ENCODE peak calls at places on chromosomes 1 and 21, in eight cellular contexts. A is aorta, B is uterus, P is tibial nerve, N is neuronal stem cell, J is neural progenitor cell, R is psoas muscle, I is body of pancreas. E is an unnamed sample. For H3K27me3 and H3K36me3, the result is how much of the 10 kb centered on the place peaks cover.

GRCh38 chr1:220922951-220923350 is 43.7 kb downstream of the HLX start:
- DNase-seq in A (no peak), B (no peak), P (no peak), N (peak), J (peak), R (no peak), I (no peak), E (no peak)

GRCh38 chr1:90402893-90403849 is 313.9 kb downstream of the BARHL2 start:
- DNase-seq in A (no peak), B (no peak), P (no peak), N (peak), J (peak), R (no peak), I (peak), E (peak)

GRCh38 chr1:162605225-162605927 is 26.9 kb upstream of the DDR2 start:
- DNase-seq in A (no peak), B (no peak), P (no peak), N (no peak), J (no peak), R (no peak), I (no peak), E (no peak)

GRCh38 chr1:101178688-101179491 is 57.9 kb upstream of the S1PR1 start:
- DNase-seq in A (no peak), B (no peak), P (no peak), N (no peak), J (no peak), R (no peak), I (no peak), E (no peak)

GRCh38 chr1:31791131-31791858 is 24.5 kb downstream of the SPOCD1 start:
- DNase-seq in A (peak), B (peak), P (no peak), N (no peak), J (no peak), R (peak), I (no peak), E (no peak)

GRCh38 chr1:233707153-233707905 is 93.4 kb downstream of the KCNK1 start:
- DNase-seq in A (no peak), B (peak), P (no peak), N (no peak), J (no peak), R (no peak), I (peak), E (peak)

GRCh38 chr1:178500936-178501554 is 4.3 kb upstream of the CLEC20A start:
- DNase-seq in A (no peak), B (no peak), P (no peak), N (no peak), J (no peak), R (no peak), I (no peak), E (no peak)

GRCh38 chr1:168365719-168366474 is 85.2 kb downstream of the TBX19 start:
- DNase-seq in A (no peak), B (no peak), P (no peak), N (no peak), J (peak), R (no peak), I (peak), E (no peak)

GRCh38 chr1:205741681-205742080 is 8.3 kb downstream of the NUCKS1 start:
- DNase-seq in A (no peak), B (no peak), P (no peak), N (no peak), J (no peak), R (no peak), I (no peak), E (no peak)

GRCh38 chr1:33370286-33370685 is 49.4 kb upstream of the A3GALT2 start:
- DNase-seq in A (no peak), B (no peak), P (no peak), N (no peak), J (no peak), R (peak), I (peak), E (peak)

GRCh38 chr1:222068101-222068500 is 326.2 kb upstream of the DUSP10 start:
- DNase-seq in A (no peak), B (no peak), P (no peak), N (no peak), J (no peak), R (no peak), I (no peak), E (no peak)

GRCh38 chr1:167052389-167052788 is 37.8 kb downstream of the GPA33 start:
- DNase-seq in A (no peak), B (no peak), P (no peak), N (no peak), J (peak), R (no peak), I (no peak), E (no peak)

GRCh38 chr1:24117722-24118409 is 5.9 kb upstream of the MYOM3 start:
- DNase-seq in A (no peak), B (no peak), P (no peak), N (no peak), J (no peak), R (peak), I (no peak), E (peak)

GRCh38 chr1:232686346-232686745 is 56.4 kb upstream of the SIPA1L2 start:
- DNase-seq in A (no peak), B (no peak), P (no peak), N (no peak), J (no peak), R (no peak), I (no peak), E (peak)

GRCh38 chr21:42437786-42438185 is 34.1 kb downstream of the UBASH3A start:
- DNase-seq in A (no peak), B (no peak), P (no peak), N (peak), J (peak), R (no peak), I (no peak), E (no peak)

DNA sequence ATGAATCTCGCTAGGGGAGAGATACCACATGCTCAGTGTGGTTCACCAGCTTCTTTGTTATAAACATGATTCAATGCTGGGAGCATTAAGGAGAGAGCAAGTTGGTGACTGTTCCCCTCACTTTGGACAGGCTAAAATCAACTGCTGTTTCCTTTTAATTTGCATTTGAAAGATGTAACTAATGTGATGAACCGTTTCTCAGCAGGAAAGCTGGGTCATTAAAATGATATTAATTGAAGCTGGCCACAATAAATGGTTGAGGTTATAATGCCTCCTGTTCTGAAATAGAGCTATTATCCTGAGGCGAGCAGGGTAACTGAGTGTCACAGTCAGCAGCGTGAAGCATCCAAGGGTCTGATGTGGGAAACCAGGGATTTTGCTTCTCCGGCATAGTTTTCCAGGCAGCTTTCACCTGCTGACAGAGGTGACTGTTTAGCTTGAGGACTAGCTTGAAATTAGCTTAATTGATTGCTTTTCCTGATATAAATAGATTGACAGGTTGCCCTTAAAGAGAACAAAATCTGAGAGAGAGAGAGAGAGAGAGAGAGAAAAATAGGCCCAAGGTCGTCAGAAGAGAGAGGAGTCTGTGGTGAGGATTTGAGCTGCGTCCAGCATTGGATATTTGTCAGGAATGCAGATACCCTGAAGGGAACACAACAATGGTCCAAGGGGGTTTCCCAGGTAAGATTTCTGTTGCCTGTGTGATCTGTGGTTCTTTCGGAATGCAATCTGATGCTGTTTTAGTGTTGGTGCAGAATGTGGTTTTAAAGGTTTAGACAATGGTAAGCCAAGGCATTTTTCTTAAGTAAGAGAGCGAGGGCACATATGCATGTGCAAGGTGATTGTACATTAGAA is 209.7 kb downstream of the PATJ start:
- DNase-seq in A (no peak), B (no peak), P (no peak), N (peak), J (peak), R (no peak), I (peak), E (no peak)
- H3K4me3 ChIP-seq in A (no peak), B (no peak), P (no peak), N (no peak), J (no peak), R (peak), I (no peak), E (no peak)

GRCh38 chr1:204206121-204206520 is 7.7 kb downstream of the GOLT1A start:
- DNase-seq in A (no peak), B (no peak), P (no peak), N (no peak), J (no peak), R (no peak), I (no peak), E (no peak)

GRCh38 chr1:204203206-204203767 is 7.0 kb upstream of the KISS1 start:
- DNase-seq in A (no peak), B (no peak), P (no peak), N (no peak), J (no peak), R (no peak), I (no peak), E (no peak)

GRCh38 chr1:204207136-204207616 is 6.6 kb downstream of the GOLT1A start:
- DNase-seq in A (peak), B (peak), P (peak), N (peak), J (peak), R (peak), I (peak), E (peak)

GRCh38 chr1:204204944-204205343 is 8.7 kb upstream of the KISS1 start:
- DNase-seq in A (no peak), B (no peak), P (no peak), N (no peak), J (no peak), R (no peak), I (no peak), E (no peak)

DNA sequence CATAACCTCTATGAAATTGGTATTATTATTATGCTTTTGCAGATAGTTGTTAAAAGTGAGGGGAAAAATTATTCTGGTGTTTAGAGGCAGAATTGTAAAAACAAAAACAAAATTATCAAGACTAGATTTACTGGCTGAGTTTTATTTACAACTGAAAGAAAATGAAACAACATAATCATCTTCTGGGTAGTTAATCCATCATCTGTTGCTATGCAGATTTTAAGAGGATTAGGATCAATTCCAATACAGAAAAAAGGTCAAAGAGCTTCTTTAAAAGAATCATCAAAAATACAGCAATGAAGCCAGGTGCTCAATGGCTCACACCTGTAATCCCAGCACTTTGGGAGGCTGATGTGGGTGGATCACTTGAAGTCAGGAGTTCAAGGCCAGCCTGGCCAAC is 8.3 kb downstream of the GOLT1A start:
- DNase-seq in A (no peak), B (no peak), P (no peak), N (no peak), J (no peak), R (no peak), I (no peak), E (no peak)
- H3K27me3 ChIP-seq in A (under half), B (under half), P (under half), N (half or more), J (under half), R (under half), I (under half), E (under half)

DNA sequence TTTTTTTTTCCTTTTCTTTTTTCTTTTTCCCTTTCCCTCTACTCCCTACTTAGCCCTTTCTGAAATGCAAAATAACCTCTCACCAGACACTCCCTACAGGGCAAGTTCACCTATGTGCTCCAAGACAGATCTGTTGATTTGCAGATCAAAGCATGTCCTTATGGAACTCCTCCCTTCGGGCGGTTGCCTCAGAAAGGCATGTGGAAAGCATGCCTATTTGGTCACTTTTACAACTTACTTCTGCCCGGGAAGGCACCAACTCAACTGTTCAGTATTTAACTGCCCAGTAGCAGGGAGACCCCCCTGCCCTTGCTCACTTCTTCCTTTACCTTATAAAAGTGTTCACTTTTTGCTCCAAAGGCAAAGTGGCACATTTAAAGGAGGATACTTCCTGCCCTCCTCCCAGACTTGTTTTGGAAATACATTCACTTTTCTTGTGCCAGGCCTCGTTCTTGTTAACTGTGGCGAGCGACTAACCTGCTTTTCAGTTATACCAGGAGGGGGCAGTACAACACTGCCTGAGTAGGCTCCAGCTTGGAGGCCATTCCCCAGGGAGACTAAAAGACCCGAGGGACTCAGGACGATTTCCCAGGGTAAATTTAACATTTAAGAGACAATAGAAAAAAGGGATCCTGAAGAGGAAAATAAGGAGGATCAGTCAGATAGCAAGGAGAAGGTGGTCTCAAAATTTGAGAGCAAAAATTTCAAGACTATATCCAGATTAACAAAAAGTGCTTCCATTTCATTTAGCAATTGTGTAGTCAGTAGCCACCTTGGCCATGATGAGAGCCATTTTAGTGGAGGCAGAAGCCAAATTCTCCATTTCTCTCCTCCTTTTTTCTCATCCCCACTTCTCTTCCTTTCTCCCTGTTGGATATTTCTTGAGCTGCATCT is 12.3 kb upstream of the SLAMF7 start:
- DNase-seq in A (peak), B (no peak), P (peak), N (peak), J (peak), R (no peak), I (peak), E (peak)
- H3K36me3 ChIP-seq in A (under half), B (under half), P (under half), N (under half), J (under half), R (under half), I (under half), E (under half)

GRCh38 chr1:26922901-26923300 is 1.4 kb downstream of the NUDC start:
- DNase-seq in A (no peak), B (no peak), P (no peak), N (no peak), J (no peak), R (no peak), I (peak), E (no peak)
- H3K4me3 ChIP-seq in A (no peak), B (no peak), P (peak), N (no peak), J (peak), R (peak), I (no peak), E (peak)

DNA sequence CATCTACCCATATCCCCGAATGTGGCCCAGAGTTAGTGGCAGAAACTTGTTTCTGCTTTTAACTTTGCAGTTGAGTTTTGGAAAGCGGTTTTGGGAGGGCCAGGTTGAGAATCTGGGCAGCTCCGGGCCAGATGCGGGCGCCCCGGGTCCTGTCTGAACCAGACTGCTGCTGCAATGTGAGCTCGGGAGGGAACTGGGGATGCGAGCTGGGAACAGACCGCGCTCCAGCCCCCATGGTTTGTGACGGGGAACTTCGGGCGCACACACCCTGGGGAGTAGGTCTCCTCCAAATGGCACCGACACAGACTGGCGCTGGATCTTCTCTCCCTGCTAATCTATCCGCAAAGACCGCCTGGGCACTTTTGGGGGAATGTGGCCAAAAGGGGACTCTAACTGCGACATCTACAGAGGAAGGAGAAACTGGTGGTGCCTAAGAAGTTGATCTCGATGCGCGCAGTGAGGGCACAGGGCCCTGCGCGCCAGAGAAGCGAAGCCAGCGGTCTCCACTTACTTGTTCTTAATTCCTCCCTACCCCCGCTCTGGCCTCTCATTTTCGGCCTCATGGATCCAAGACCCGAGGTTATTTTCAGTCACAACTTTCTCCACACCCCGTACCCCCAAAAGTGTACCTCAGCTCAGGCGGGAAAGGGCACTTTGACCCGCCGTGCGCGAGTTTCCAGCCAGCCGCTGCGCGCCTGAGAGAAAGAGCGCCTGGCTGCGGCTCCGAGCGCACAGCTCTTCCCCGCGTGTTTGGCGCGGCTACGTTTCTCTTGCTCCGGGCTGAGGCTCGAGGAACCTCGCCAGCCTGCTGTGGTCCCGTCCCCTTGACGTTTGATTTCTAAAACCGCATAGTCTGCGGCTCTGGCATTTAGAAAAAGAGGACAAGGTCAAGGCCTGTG is 411.0 kb upstream of the ESRRG start:
- DNase-seq in A (no peak), B (no peak), P (no peak), N (peak), J (peak), R (peak), I (peak), E (peak)
- H3K27me3 ChIP-seq in A (under half), B (under half), P (half or more), N (half or more), J (half or more), R (under half), I (under half), E (under half)

GRCh38 chr1:207336559-207337467 is 15.3 kb downstream of the CD55 start:
- DNase-seq in A (no peak), B (no peak), P (no peak), N (no peak), J (no peak), R (no peak), I (no peak), E (no peak)
- H3K36me3 ChIP-seq in A (under half), B (under half), P (under half), N (under half), J (under half), R (half or more), I (under half), E (half or more)

GRCh38 chr1:109089242-109090015 is 1.1 kb upstream of the TMEM167B start:
- DNase-seq in A (peak), B (no peak), P (no peak), N (no peak), J (peak), R (peak), I (peak), E (peak)
- H3K4me3 ChIP-seq in A (no peak), B (peak), P (peak), N (no peak), J (no peak), R (peak), I (no peak), E (peak)

DNA sequence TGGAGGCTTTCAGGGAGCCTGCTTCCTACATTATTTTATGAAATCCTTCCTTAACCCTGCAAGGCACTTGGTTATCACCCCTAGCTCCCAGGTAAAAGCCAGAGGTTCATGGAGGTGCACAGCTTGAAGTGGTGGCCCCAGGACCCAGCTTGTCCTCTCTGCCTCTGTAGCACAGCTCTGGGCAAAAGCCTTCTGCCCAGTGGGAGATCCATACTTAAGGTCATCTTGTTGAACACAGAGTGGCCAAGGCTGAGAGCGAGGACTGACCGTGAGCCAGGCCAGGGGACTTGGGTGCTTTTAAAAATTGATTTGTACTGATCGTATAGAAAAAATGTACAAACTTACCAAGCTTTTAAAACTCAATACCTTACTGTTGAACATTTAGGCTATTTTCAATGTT is 33.4 kb downstream of the KCNA2 start:
- DNase-seq in A (no peak), B (no peak), P (no peak), N (no peak), J (no peak), R (no peak), I (no peak), E (no peak)
- H3K27me3 ChIP-seq in A (under half), B (under half), P (under half), N (under half), J (under half), R (under half), I (under half), E (under half)

GRCh38 chr1:1403543-1404112 is 3.5 kb downstream of the MRPL20 start:
- DNase-seq in A (no peak), B (no peak), P (no peak), N (no peak), J (no peak), R (no peak), I (no peak), E (no peak)
- H3K36me3 ChIP-seq in A (under half), B (under half), P (under half), N (under half), J (under half), R (half or more), I (under half), E (half or more)

GRCh38 chr1:2857521-2857920 is 56.0 kb upstream of the TTC34 start:
- DNase-seq in A (peak), B (no peak), P (no peak), N (no peak), J (no peak), R (peak), I (no peak), E (no peak)

GRCh38 chr1:2859881-2860430 is 58.5 kb upstream of the TTC34 start:
- DNase-seq in A (peak), B (no peak), P (no peak), N (no peak), J (no peak), R (peak), I (no peak), E (no peak)

GRCh38 chr1:2860476-2861142 is 59.1 kb upstream of the TTC34 start:
- DNase-seq in A (peak), B (no peak), P (no peak), N (no peak), J (no peak), R (peak), I (no peak), E (no peak)

GRCh38 chr1:2858676-2859075 is 57.2 kb upstream of the TTC34 start:
- DNase-seq in A (no peak), B (no peak), P (no peak), N (no peak), J (no peak), R (no peak), I (no peak), E (no peak)

GRCh38 chr1:2859219-2859880 is 57.9 kb upstream of the TTC34 start:
- DNase-seq in A (no peak), B (no peak), P (no peak), N (no peak), J (no peak), R (peak), I (no peak), E (no peak)
- H3K4me3 ChIP-seq in A (no peak), B (no peak), P (no peak), N (no peak), J (no peak), R (no peak), I (no peak), E (no peak)